ENCODE peak calls at places on chromosomes 7 and 10, in ten cellular contexts. One of them, this sample, is unnamed.

GRCh38 chr7:82562716-82563404 is 119.3 kb upstream of the CACNA2D1 start:
- DNase-seq in fibroblast of the aortic adventitia: peak
- DNase-seq in fibroblast of lung: peak
- DNase-seq in choroid plexus epithelial cell: peak
- DNase-seq in BJ: peak
- DNase-seq in psoas muscle: no peak
- DNase-seq in AG09309: peak
- DNase-seq in GM23338: peak
- DNase-seq in suprapubic skin: no peak
- DNase-seq in adipocyte: peak
- DNase-seq in this sample: no peak

GRCh38 chr7:91915401-91916067 is 25.1 kb upstream of the AKAP9 start:
- DNase-seq in adipocyte: peak
- DNase-seq in psoas muscle: no peak
- DNase-seq in suprapubic skin: no peak
- DNase-seq in GM23338: no peak
- DNase-seq in fibroblast of lung: no peak
- DNase-seq in fibroblast of the aortic adventitia: peak
- DNase-seq in BJ: no peak
- DNase-seq in choroid plexus epithelial cell: peak
- DNase-seq in AG09309: peak
- DNase-seq in this sample: no peak

GRCh38 chr10:132181691-132182425 is 4.9 kb upstream of the DPYSL4 start:
- DNase-seq in fibroblast of lung: no peak
- DNase-seq in AG09309: no peak
- DNase-seq in psoas muscle: peak
- DNase-seq in fibroblast of the aortic adventitia: no peak
- DNase-seq in GM23338: no peak
- DNase-seq in suprapubic skin: no peak
- DNase-seq in BJ: no peak
- DNase-seq in choroid plexus epithelial cell: no peak
- DNase-seq in adipocyte: no peak
- DNase-seq in this sample: peak

GRCh38 chr7:122299935-122300606 is 4.5 kb downstream of the FEZF1 start:
- DNase-seq in psoas muscle: no peak
- DNase-seq in fibroblast of lung: no peak
- DNase-seq in suprapubic skin: no peak
- DNase-seq in choroid plexus epithelial cell: no peak
- DNase-seq in fibroblast of the aortic adventitia: no peak
- DNase-seq in adipocyte: no peak
- DNase-seq in GM23338: peak
- DNase-seq in BJ: no peak
- DNase-seq in AG09309: no peak
- DNase-seq in this sample: no peak

GRCh38 chr10:127853868-127854768 is 38.6 kb downstream of the CLRN3 start:
- DNase-seq in choroid plexus epithelial cell: peak
- DNase-seq in fibroblast of the aortic adventitia: peak
- DNase-seq in AG09309: peak
- DNase-seq in suprapubic skin: no peak
- DNase-seq in GM23338: peak
- DNase-seq in psoas muscle: peak
- DNase-seq in fibroblast of lung: peak
- DNase-seq in adipocyte: peak
- DNase-seq in BJ: no peak
- DNase-seq in this sample: peak

GRCh38 chr10:100743626-100744135 is 1.7 kb upstream of the PAX2 start:
- DNase-seq in fibroblast of the aortic adventitia: peak
- DNase-seq in AG09309: no peak
- DNase-seq in choroid plexus epithelial cell: peak
- DNase-seq in GM23338: peak
- DNase-seq in fibroblast of lung: peak
- DNase-seq in psoas muscle: no peak
- DNase-seq in adipocyte: peak
- DNase-seq in BJ: no peak
- DNase-seq in suprapubic skin: no peak
- DNase-seq in this sample: peak

GRCh38 chr7:147485660-147486210 is 1104.8 kb upstream of the C7orf33 start:
- DNase-seq in fibroblast of lung: no peak
- DNase-seq in psoas muscle: no peak
- DNase-seq in adipocyte: no peak
- DNase-seq in AG09309: no peak
- DNase-seq in fibroblast of the aortic adventitia: no peak
- DNase-seq in GM23338: no peak
- DNase-seq in BJ: no peak
- DNase-seq in choroid plexus epithelial cell: no peak
- DNase-seq in suprapubic skin: no peak
- DNase-seq in this sample: peak

GRCh38 chr7:152571031-152571430 is 104.9 kb downstream of the XRCC2 start:
- DNase-seq in choroid plexus epithelial cell: no peak
- DNase-seq in AG09309: no peak
- DNase-seq in suprapubic skin: no peak
- DNase-seq in fibroblast of the aortic adventitia: peak
- DNase-seq in fibroblast of lung: no peak
- DNase-seq in psoas muscle: no peak
- DNase-seq in BJ: no peak
- DNase-seq in GM23338: no peak
- DNase-seq in adipocyte: no peak
- DNase-seq in this sample: no peak

GRCh38 chr7:141993354-141993753 is 2.3 kb upstream of the MGAM start:
- DNase-seq in choroid plexus epithelial cell: no peak
- DNase-seq in psoas muscle: no peak
- DNase-seq in adipocyte: no peak
- DNase-seq in GM23338: no peak
- DNase-seq in BJ: no peak
- DNase-seq in fibroblast of the aortic adventitia: no peak
- DNase-seq in AG09309: no peak
- DNase-seq in suprapubic skin: no peak
- DNase-seq in fibroblast of lung: no peak
- DNase-seq in this sample: no peak

DNA sequence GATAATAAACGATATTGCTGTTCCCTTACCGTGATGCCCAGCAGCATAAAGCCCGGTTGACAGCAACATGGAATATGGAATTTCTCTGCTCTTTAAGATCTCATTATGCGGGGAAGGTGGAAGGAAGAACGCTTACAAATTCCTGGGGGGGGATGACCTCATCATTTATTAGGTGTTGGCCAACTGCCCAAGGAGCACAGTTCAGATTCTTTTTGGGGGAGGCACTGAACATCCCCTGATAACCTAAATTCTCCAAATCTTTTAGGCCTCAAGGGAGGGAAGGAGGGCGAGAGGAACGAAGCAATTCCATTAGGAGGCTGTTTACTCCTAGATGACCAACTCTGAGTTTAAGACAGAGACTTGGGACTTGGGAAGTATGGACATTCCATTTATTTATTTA is 5.2 kb upstream of the COL26A1 start:
- DNase-seq in GM23338: no peak
- DNase-seq in psoas muscle: no peak
- DNase-seq in BJ: no peak
- DNase-seq in suprapubic skin: no peak
- DNase-seq in fibroblast of the aortic adventitia: no peak
- DNase-seq in choroid plexus epithelial cell: no peak
- DNase-seq in AG09309: no peak
- DNase-seq in fibroblast of lung: no peak
- DNase-seq in adipocyte: no peak
- DNase-seq in this sample: no peak
- H3K4me3 ChIP-seq in GM23338: no peak
- H3K4me3 ChIP-seq in psoas muscle: no peak
- H3K4me3 ChIP-seq in BJ: no peak
- H3K4me3 ChIP-seq in suprapubic skin: no peak
- H3K4me3 ChIP-seq in fibroblast of the aortic adventitia: no peak
- H3K4me3 ChIP-seq in choroid plexus epithelial cell: no peak
- H3K4me3 ChIP-seq in AG09309: no peak
- H3K4me3 ChIP-seq in fibroblast of lung: no peak
- H3K4me3 ChIP-seq in adipocyte: no peak
- H3K4me3 ChIP-seq in this sample: no peak

GRCh38 chr7:39624202-39624807 is 933 bp downstream of the RALA start:
- DNase-seq in psoas muscle: no peak
- DNase-seq in fibroblast of lung: peak
- DNase-seq in choroid plexus epithelial cell: peak
- DNase-seq in AG09309: no peak
- DNase-seq in adipocyte: peak
- DNase-seq in BJ: no peak
- DNase-seq in GM23338: no peak
- DNase-seq in fibroblast of the aortic adventitia: peak
- DNase-seq in suprapubic skin: no peak
- DNase-seq in this sample: peak

GRCh38 chr7:39621261-39621660 is 2.1 kb upstream of the RALA start:
- DNase-seq in AG09309: peak
- DNase-seq in choroid plexus epithelial cell: peak
- DNase-seq in suprapubic skin: no peak
- DNase-seq in psoas muscle: no peak
- DNase-seq in fibroblast of the aortic adventitia: peak
- DNase-seq in adipocyte: peak
- DNase-seq in BJ: peak
- DNase-seq in fibroblast of lung: peak
- DNase-seq in GM23338: no peak
- DNase-seq in this sample: no peak

GRCh38 chr7:39622609-39623311 is 612 bp upstream of the RALA start:
- DNase-seq in AG09309: no peak
- DNase-seq in BJ: no peak
- DNase-seq in psoas muscle: no peak
- DNase-seq in suprapubic skin: no peak
- DNase-seq in adipocyte: no peak
- DNase-seq in GM23338: no peak
- DNase-seq in fibroblast of the aortic adventitia: no peak
- DNase-seq in fibroblast of lung: no peak
- DNase-seq in choroid plexus epithelial cell: no peak
- DNase-seq in this sample: no peak

GRCh38 chr7:39623312-39624201 is at the start of gene RALA:
- DNase-seq in GM23338: peak
- DNase-seq in BJ: peak
- DNase-seq in suprapubic skin: peak
- DNase-seq in psoas muscle: peak
- DNase-seq in adipocyte: peak
- DNase-seq in AG09309: peak
- DNase-seq in fibroblast of lung: peak
- DNase-seq in choroid plexus epithelial cell: peak
- DNase-seq in fibroblast of the aortic adventitia: peak
- DNase-seq in this sample: peak

GRCh38 chr7:39621784-39622411 is 1.5 kb upstream of the RALA start:
- DNase-seq in suprapubic skin: no peak
- DNase-seq in fibroblast of the aortic adventitia: peak
- DNase-seq in adipocyte: peak
- DNase-seq in choroid plexus epithelial cell: no peak
- DNase-seq in AG09309: no peak
- DNase-seq in fibroblast of lung: no peak
- DNase-seq in GM23338: no peak
- DNase-seq in psoas muscle: no peak
- DNase-seq in BJ: no peak
- DNase-seq in this sample: no peak
- H3K4me3 ChIP-seq in suprapubic skin: no peak
- H3K4me3 ChIP-seq in fibroblast of the aortic adventitia: no peak
- H3K4me3 ChIP-seq in adipocyte: peak
- H3K4me3 ChIP-seq in choroid plexus epithelial cell: no peak
- H3K4me3 ChIP-seq in AG09309: no peak
- H3K4me3 ChIP-seq in fibroblast of lung: no peak
- H3K4me3 ChIP-seq in GM23338: peak
- H3K4me3 ChIP-seq in psoas muscle: peak
- H3K4me3 ChIP-seq in BJ: no peak
- H3K4me3 ChIP-seq in this sample: no peak

GRCh38 chr7:51059493-51059892 is 257.1 kb downstream of the COBL start:
- DNase-seq in psoas muscle: no peak
- DNase-seq in suprapubic skin: no peak
- DNase-seq in BJ: no peak
- DNase-seq in choroid plexus epithelial cell: no peak
- DNase-seq in adipocyte: no peak
- DNase-seq in fibroblast of lung: no peak
- DNase-seq in AG09309: no peak
- DNase-seq in GM23338: no peak
- DNase-seq in fibroblast of the aortic adventitia: no peak
- DNase-seq in this sample: no peak
- H3K4me3 ChIP-seq in psoas muscle: no peak
- H3K4me3 ChIP-seq in suprapubic skin: no peak
- H3K4me3 ChIP-seq in BJ: no peak
- H3K4me3 ChIP-seq in choroid plexus epithelial cell: no peak
- H3K4me3 ChIP-seq in adipocyte: no peak
- H3K4me3 ChIP-seq in fibroblast of lung: no peak
- H3K4me3 ChIP-seq in AG09309: no peak
- H3K4me3 ChIP-seq in GM23338: no peak
- H3K4me3 ChIP-seq in fibroblast of the aortic adventitia: no peak
- H3K4me3 ChIP-seq in this sample: no peak

DNA sequence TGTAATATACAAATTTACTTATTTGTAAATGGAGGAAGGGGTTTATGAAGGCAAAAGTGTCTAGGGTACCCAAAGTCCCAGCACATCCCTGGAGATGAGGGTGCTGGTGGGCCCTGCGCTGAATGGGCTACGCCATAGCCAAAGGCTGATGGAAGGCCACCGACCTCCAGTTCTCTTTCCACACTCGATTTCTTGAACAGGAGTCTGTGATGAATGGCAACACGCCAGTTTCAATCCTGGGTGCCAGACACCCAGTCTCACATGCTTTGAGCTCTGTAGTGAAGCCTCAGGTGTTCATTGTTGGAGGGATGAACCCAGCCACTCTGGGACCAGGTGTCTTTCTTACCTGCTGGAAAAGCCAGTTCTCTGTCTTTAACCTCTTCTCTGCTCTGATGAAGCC is 752 bp downstream of the LRMDA start:
- DNase-seq in suprapubic skin: no peak
- DNase-seq in fibroblast of the aortic adventitia: no peak
- DNase-seq in AG09309: no peak
- DNase-seq in psoas muscle: no peak
- DNase-seq in adipocyte: no peak
- DNase-seq in GM23338: no peak
- DNase-seq in BJ: no peak
- DNase-seq in choroid plexus epithelial cell: no peak
- DNase-seq in fibroblast of lung: no peak
- DNase-seq in this sample: no peak
- H3K4me3 ChIP-seq in suprapubic skin: peak
- H3K4me3 ChIP-seq in fibroblast of the aortic adventitia: no peak
- H3K4me3 ChIP-seq in AG09309: no peak
- H3K4me3 ChIP-seq in psoas muscle: peak
- H3K4me3 ChIP-seq in adipocyte: peak
- H3K4me3 ChIP-seq in GM23338: peak
- H3K4me3 ChIP-seq in BJ: no peak
- H3K4me3 ChIP-seq in choroid plexus epithelial cell: no peak
- H3K4me3 ChIP-seq in fibroblast of lung: no peak
- H3K4me3 ChIP-seq in this sample: no peak

DNA sequence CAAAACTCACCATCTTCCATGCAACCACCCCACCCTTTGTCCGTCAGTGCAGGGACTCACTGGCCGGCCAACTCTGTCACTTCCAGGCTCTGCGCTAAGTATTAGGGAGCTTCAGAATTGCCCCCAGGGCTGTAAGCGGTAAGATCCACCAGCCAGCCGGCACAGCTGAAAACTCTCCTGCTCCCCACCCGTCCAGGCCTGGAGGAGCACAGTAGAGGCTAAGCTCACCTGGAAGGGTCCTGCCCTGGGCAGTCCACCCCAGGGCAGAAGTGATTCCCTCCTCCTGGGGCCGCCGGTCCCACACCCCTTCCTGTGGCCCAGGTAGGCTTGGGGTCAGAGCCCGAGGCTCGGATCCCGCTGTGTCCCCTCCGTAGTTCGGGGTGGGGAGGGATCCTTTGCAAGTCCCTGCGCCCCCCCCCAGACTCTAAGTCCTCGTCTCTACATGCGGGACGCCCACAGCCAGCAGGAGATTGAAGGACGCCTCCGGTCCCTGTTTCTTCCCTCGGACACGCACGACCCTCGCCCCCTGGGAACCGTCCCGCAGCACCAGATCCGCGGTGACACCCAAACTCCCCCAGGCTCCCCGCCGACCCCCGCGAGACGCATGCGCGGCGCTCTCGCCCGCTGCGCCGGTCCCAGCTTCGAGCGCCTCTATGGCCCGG is 138.9 kb downstream of the ARHGAP22 start:
- DNase-seq in BJ: no peak
- DNase-seq in choroid plexus epithelial cell: no peak
- DNase-seq in AG09309: no peak
- DNase-seq in fibroblast of the aortic adventitia: no peak
- DNase-seq in suprapubic skin: peak
- DNase-seq in GM23338: peak
- DNase-seq in psoas muscle: no peak
- DNase-seq in fibroblast of lung: no peak
- DNase-seq in adipocyte: no peak
- DNase-seq in this sample: peak
- H3K4me3 ChIP-seq in BJ: no peak
- H3K4me3 ChIP-seq in choroid plexus epithelial cell: peak
- H3K4me3 ChIP-seq in AG09309: no peak
- H3K4me3 ChIP-seq in fibroblast of the aortic adventitia: no peak
- H3K4me3 ChIP-seq in suprapubic skin: peak
- H3K4me3 ChIP-seq in GM23338: peak
- H3K4me3 ChIP-seq in psoas muscle: peak
- H3K4me3 ChIP-seq in fibroblast of lung: no peak
- H3K4me3 ChIP-seq in adipocyte: peak
- H3K4me3 ChIP-seq in this sample: peak

This sample was measured in WERI-Rb-1.